ENCODE peak calls at places on chromosome X, in five cellular contexts. One of them, this sample, is unnamed.

GRCh38 chrX:78103001-78103634 is 930 bp upstream of the PGK1 start:
- DNase-seq in A549: no peak
- DNase-seq in WERI-Rb-1: no peak
- DNase-seq in tibial artery: no peak
- DNase-seq in transverse colon: no peak
- DNase-seq in this sample: no peak

GRCh38 chrX:3548743-3549441 is 164.6 kb downstream of the PRKX start:
- DNase-seq in transverse colon: no peak
- DNase-seq in WERI-Rb-1: peak; percentile 11
- DNase-seq in tibial artery: no peak
- DNase-seq in A549: peak; percentile 22
- DNase-seq in this sample: peak; percentile 27

GRCh38 chrX:149074429-149074828 is 430.7 kb downstream of the IDS start:
- DNase-seq in WERI-Rb-1: no peak
- DNase-seq in A549: no peak
- DNase-seq in transverse colon: no peak
- DNase-seq in tibial artery: peak; percentile 25
- DNase-seq in this sample: no peak

GRCh38 chrX:17655232-17656034 is 81.9 kb upstream of the SCML1 start:
- DNase-seq in WERI-Rb-1: peak; percentile 17
- DNase-seq in transverse colon: no peak
- DNase-seq in tibial artery: no peak
- DNase-seq in A549: no peak
- DNase-seq in this sample: no peak

GRCh38 chrX:143869018-143869417 is 14.9 kb upstream of the UBE2NL start:
- DNase-seq in WERI-Rb-1: no peak
- DNase-seq in A549: no peak
- DNase-seq in transverse colon: no peak
- DNase-seq in tibial artery: no peak
- DNase-seq in this sample: no peak

GRCh38 chrX:150256297-150256650 is 106.8 kb upstream of the MAMLD1 start:
- DNase-seq in WERI-Rb-1: no peak
- DNase-seq in A549: no peak
- DNase-seq in transverse colon: no peak
- DNase-seq in tibial artery: no peak
- DNase-seq in this sample: no peak

GRCh38 chrX:19698125-19698524 is 182.8 kb upstream of the MAP3K15 start:
- DNase-seq in transverse colon: no peak
- DNase-seq in A549: no peak
- DNase-seq in WERI-Rb-1: no peak
- DNase-seq in tibial artery: peak; percentile 20
- DNase-seq in this sample: no peak

GRCh38 chrX:129980043-129980442 is 2.4 kb upstream of the BCORL1 start:
- DNase-seq in transverse colon: peak; percentile 51
- DNase-seq in WERI-Rb-1: peak; percentile 30
- DNase-seq in A549: no peak
- DNase-seq in tibial artery: no peak
- DNase-seq in this sample: no peak

GRCh38 chrX:12269484-12269883 is 131.2 kb downstream of the FRMPD4 start:
- DNase-seq in transverse colon: no peak
- DNase-seq in WERI-Rb-1: no peak
- DNase-seq in tibial artery: no peak
- DNase-seq in A549: no peak
- DNase-seq in this sample: peak; percentile 1

GRCh38 chrX:19063030-19063429 is 59.2 kb downstream of the ADGRG2 start:
- DNase-seq in WERI-Rb-1: no peak
- DNase-seq in transverse colon: no peak
- DNase-seq in tibial artery: no peak
- DNase-seq in A549: peak; percentile 20
- DNase-seq in this sample: no peak

GRCh38 chrX:14694631-14695030 is 165.3 kb downstream of the GLRA2 start:
- DNase-seq in WERI-Rb-1: no peak
- DNase-seq in tibial artery: no peak
- DNase-seq in transverse colon: no peak
- DNase-seq in A549: no peak
- DNase-seq in this sample: no peak
- H3K27ac ChIP-seq in WERI-Rb-1: no peak overlapping the region
- H3K27ac ChIP-seq in tibial artery: no peak overlapping the region
- H3K27ac ChIP-seq in transverse colon: no peak overlapping the region
- H3K27ac ChIP-seq in A549: no peak overlapping the region
- H3K27ac ChIP-seq in this sample: no peak overlapping the region

GRCh38 chrX:130994671-130995070 is 63.5 kb upstream of the ARHGAP36 start:
- DNase-seq in transverse colon: no peak
- DNase-seq in A549: peak; percentile 16
- DNase-seq in WERI-Rb-1: peak; percentile 24
- DNase-seq in tibial artery: no peak
- DNase-seq in this sample: no peak
- TF ChIP-seq CTCF in transverse colon: peak; percentile 50
- TF ChIP-seq CTCF in A549: peak; percentile 45
- TF ChIP-seq CTCF in WERI-Rb-1: no peak
- TF ChIP-seq CTCF in tibial artery: no peak
- TF ChIP-seq CTCF in this sample: no peak

GRCh38 chrX:7074135-7074907 is 73.2 kb upstream of the STS start:
- DNase-seq in WERI-Rb-1: no peak
- DNase-seq in A549: no peak
- DNase-seq in tibial artery: no peak
- DNase-seq in transverse colon: no peak
- DNase-seq in this sample: peak; percentile 27
- H3K27ac ChIP-seq in WERI-Rb-1: no peak overlapping the region
- H3K27ac ChIP-seq in A549: no peak overlapping the region
- H3K27ac ChIP-seq in tibial artery: no peak overlapping the region
- H3K27ac ChIP-seq in transverse colon: peak overlapping the region; percentile 16
- H3K27ac ChIP-seq in this sample: peak overlapping the region; percentile 74

GRCh38 chrX:49838374-49838773 is 9.3 kb downstream of the PAGE4 start:
- DNase-seq in tibial artery: no peak
- DNase-seq in A549: peak; percentile 9
- DNase-seq in WERI-Rb-1: peak; percentile 13
- DNase-seq in transverse colon: peak; percentile 13
- DNase-seq in this sample: peak; percentile 19
- TF ChIP-seq CTCF in tibial artery: peak; percentile 21
- TF ChIP-seq CTCF in A549: peak; percentile 65
- TF ChIP-seq CTCF in WERI-Rb-1: peak; percentile 76
- TF ChIP-seq CTCF in transverse colon: peak; percentile 54
- TF ChIP-seq CTCF in this sample: peak; percentile 67